ENCODE peak calls at places on chromosomes 16 and 17, in nine cellular contexts. S is GM12878, R is GM23338, E is Panc1, Q is HCT116, Z is HepG2, T is SK-N-SH, Y is A549, L is K562. F is an unnamed sample.

GRCh38 chr17:31508310-31509094 is 117.0 kb downstream of the RAB11FIP4 start:
- DNase-seq in S (peak; percentile 69), R (peak; percentile 73), E (no peak), Q (no peak), Z (peak; percentile 32), T (no peak), Y (peak; percentile 31), L (peak; percentile 69), F (no peak)

GRCh38 chr17:27630607-27631408 is at the start of gene LGALS9:
- DNase-seq in S (peak; percentile 53), R (no peak), E (no peak), Q (no peak), Z (no peak), T (no peak), Y (no peak), L (no peak), F (peak; percentile 83)

GRCh38 chr16:64627781-64628180 is 494.1 kb downstream of the CDH11 start:
- DNase-seq in S (no peak), R (no peak), E (no peak), Q (no peak), Z (no peak), T (no peak), Y (no peak), L (no peak), F (no peak)

GRCh38 chr16:2513405-2514332 is at the start of gene ATP6V0C:
- DNase-seq in S (peak; percentile 40), R (peak; percentile 96), E (no peak), Q (peak; percentile 77), Z (peak; percentile 83), T (peak; percentile 97), Y (peak; percentile 86), L (peak; percentile 94), F (peak; percentile 84)

GRCh38 chr17:75814900-75815373 is 29.3 kb downstream of the UNC13D start:
- DNase-seq in S (no peak), R (no peak), E (no peak), Q (no peak), Z (no peak), T (peak; percentile 47), Y (no peak), L (no peak), F (no peak)

GRCh38 chr17:8740486-8740885 is 4.2 kb downstream of the CCDC42 start:
- DNase-seq in S (no peak), R (peak; percentile 70), E (no peak), Q (no peak), Z (no peak), T (no peak), Y (no peak), L (no peak), F (no peak)

GRCh38 chr17:80887639-80888175 is 103.9 kb upstream of the CHMP6 start:
- DNase-seq in S (no peak), R (no peak), E (no peak), Q (no peak), Z (no peak), T (no peak), Y (no peak), L (no peak), F (no peak)

GRCh38 chr17:29567362-29568330 is 809 bp upstream of the ABHD15 start:
- DNase-seq in S (no peak), R (peak; percentile 87), E (no peak), Q (peak; percentile 27), Z (peak; percentile 47), T (peak; percentile 87), Y (peak; percentile 90), L (peak; percentile 85), F (peak; percentile 82)

GRCh38 chr17:72125742-72126141 is 4.9 kb downstream of the SOX9 start:
- DNase-seq in S (no peak), R (no peak), E (no peak), Q (no peak), Z (peak; percentile 32), T (no peak), Y (no peak), L (no peak), F (no peak)

GRCh38 chr17:66275651-66276050 is 26.8 kb upstream of the PRKCA start:
- DNase-seq in S (no peak), R (no peak), E (peak; percentile 81), Q (peak; percentile 97), Z (peak; percentile 80), T (no peak), Y (peak; percentile 98), L (no peak), F (no peak)

GRCh38 chr17:11318207-11318606 is 77.2 kb downstream of the SHISA6 start:
- DNase-seq in S (no peak), R (no peak), E (no peak), Q (no peak), Z (no peak), T (no peak), Y (no peak), L (no peak), F (no peak)

GRCh38 chr16:85367485-85367884 is 245.6 kb upstream of the GSE1 start:
- DNase-seq in S (no peak), R (no peak), E (no peak), Q (no peak), Z (no peak), T (no peak), Y (no peak), L (no peak), F (no peak)

GRCh38 chr17:917391-917811 is 62.2 kb downstream of the NXN start:
- DNase-seq in S (no peak), R (no peak), E (no peak), Q (no peak), Z (no peak), T (no peak), Y (no peak), L (no peak), F (no peak)

GRCh38 chr17:70080541-70081347 is 5.7 kb downstream of the KCNJ16 start:
- DNase-seq in S (no peak), R (no peak), E (no peak), Q (no peak), Z (no peak), T (no peak), Y (no peak), L (no peak), F (no peak)

GRCh38 chr16:48562475-48562874 is 47.5 kb downstream of the N4BP1 start:
- DNase-seq in S (no peak), R (no peak), E (no peak), Q (no peak), Z (no peak), T (no peak), Y (no peak), L (no peak), F (no peak)

DNA sequence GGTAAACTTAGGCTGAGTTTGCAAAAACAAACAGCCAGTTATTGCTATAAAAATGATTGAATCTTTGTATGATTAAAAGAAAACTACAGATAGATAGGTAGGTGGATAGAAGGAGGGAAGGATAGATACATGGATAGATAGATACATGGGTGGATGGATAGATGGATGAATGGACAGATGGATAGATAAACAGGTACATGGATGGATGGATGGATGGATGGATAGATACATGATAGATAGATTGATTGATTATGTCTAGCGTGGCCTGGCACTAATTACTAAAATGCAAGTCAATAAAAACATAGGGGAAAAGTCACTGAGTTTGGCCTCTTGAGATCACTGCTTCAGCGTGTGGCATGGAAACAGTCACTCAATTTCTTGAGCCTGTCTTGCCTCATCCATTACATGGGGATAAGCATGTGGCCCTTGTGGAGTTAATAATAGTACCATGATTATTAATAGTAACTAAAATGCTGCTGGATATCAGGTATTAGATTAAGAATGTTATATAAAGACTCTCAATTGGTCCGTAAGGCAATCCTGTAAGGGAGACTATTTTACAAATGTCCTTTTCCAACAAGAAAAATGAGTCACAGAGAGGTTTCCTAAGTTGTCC is 184.9 kb downstream of the HS3ST3A1 start:
- DNase-seq in S (no peak), R (no peak), E (no peak), Q (no peak), Z (no peak), T (no peak), Y (no peak), L (no peak), F (no peak)
- TF ChIP-seq REST in S (no peak), R (no peak), E (no peak), Q (no peak), Z (no peak), T (no peak), Y (no peak), L (no peak), F (no peak)

DNA sequence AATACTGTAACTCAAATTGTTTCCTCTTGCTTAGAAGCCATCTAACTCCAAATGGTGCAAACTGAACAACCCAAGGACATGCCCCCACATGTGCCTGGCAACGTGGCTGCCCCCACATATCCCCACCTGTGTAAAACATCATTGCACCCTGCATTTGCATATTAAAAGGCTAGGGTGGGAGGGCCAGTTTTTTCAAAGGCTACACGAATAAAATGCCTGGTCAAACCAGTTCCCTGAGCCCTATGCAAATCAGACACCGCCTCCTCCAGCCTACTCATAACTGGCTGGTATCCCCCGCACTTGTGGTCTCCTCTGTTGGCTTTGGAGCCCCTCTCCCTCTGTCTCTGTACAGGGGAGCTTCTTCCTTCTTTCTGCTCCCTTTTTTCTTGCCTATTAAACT is 26.7 kb downstream of the C16orf54 start:
- DNase-seq in S (no peak), R (peak; percentile 24), E (no peak), Q (no peak), Z (no peak), T (no peak), Y (no peak), L (no peak), F (no peak)
- TF ChIP-seq REST in S (no peak), R (no peak), E (no peak), Q (no peak), Z (no peak), T (no peak), Y (no peak), L (no peak), F (no peak)

GRCh38 chr16:4894276-4895150 is 42.4 kb downstream of the PPL start:
- DNase-seq in S (no peak), R (peak; percentile 29), E (no peak), Q (no peak), Z (no peak), T (peak; percentile 48), Y (peak; percentile 36), L (peak; percentile 69), F (no peak)
- TF ChIP-seq REST in S (no peak), R (no peak), E (no peak), Q (no peak), Z (no peak), T (no peak), Y (no peak), L (no peak), F (no peak)

GRCh38 chr16:67943619-67944503 is at the start of gene LCAT:
- DNase-seq in S (no peak), R (no peak), E (no peak), Q (no peak), Z (peak; percentile 78), T (no peak), Y (no peak), L (peak; percentile 62), F (no peak)
- TF ChIP-seq REST in S (no peak), R (no peak), E (no peak), Q (no peak), Z (no peak), T (no peak), Y (no peak), L (no peak), F (no peak)

GRCh38 chr17:19391432-19391831 is 4.4 kb upstream of the MFAP4 start:
- DNase-seq in S (no peak), R (no peak), E (no peak), Q (no peak), Z (no peak), T (no peak), Y (no peak), L (no peak), F (no peak)
- TF ChIP-seq REST in S (no peak), R (no peak), E (no peak), Q (no peak), Z (no peak), T (no peak), Y (no peak), L (no peak), F (no peak)

F was measured in HL-60.